ENCODE peak calls at places on chromosomes 6 and 20, in five cellular contexts. C is H9; V is pancreas; J is left ventricle myocardium inferior; S is CD8-positive, alpha-beta T cell. F is an unnamed sample. For H3K4me1, the result is how much of the 10 kb centered on the place peaks cover.

GRCh38 chr6:169409742-169410312 is 156.2 kb upstream of the THBS2 start:
- DNase-seq in C (no peak), J (no peak), S (no peak), V (no peak), F (no peak)

GRCh38 chr6:43703512-43704429 is 16.2 kb upstream of the MRPS18A start:
- DNase-seq in C (no peak), V (no peak), S (no peak), J (no peak), F (no peak)

GRCh38 chr6:32146687-32147086 is 5.1 kb downstream of the PRRT1 start:
- DNase-seq in C (no peak), V (no peak), S (no peak), J (no peak), F (no peak)

GRCh38 chr6:159969921-159970320 is 1.0 kb downstream of the IGF2R start:
- DNase-seq in S (no peak), V (no peak), J (no peak), C (no peak), F (no peak)

GRCh38 chr6:94622784-94623183 is 954.6 kb upstream of the MANEA start:
- DNase-seq in J (no peak), C (no peak), V (no peak), S (no peak), F (no peak)

GRCh38 chr6:22295145-22295544 is 1.7 kb downstream of the PRL start:
- DNase-seq in S (no peak), C (no peak), J (no peak), V (no peak), F (no peak)

GRCh38 chr20:35467339-35468224 is 12.2 kb downstream of the CEP250 start:
- DNase-seq in J (no peak), C (no peak), S (no peak), V (no peak), F (no peak)

GRCh38 chr6:7311171-7311570 is 1.8 kb downstream of the SSR1 start:
- DNase-seq in C (no peak), S (no peak), V (no peak), J (no peak), F (no peak)

GRCh38 chr6:26155066-26155925 is 68.1 kb downstream of the HFE start:
- DNase-seq in J (peak), S (no peak), V (peak), C (no peak), F (no peak)

GRCh38 chr6:397056-397455 is 5.5 kb downstream of the IRF4 start:
- DNase-seq in J (no peak), C (no peak), V (no peak), S (no peak), F (no peak)

GRCh38 chr6:7974932-7975763 is 64.6 kb upstream of the TXNDC5 start:
- DNase-seq in J (peak), V (peak), C (no peak), S (no peak), F (peak)

GRCh38 chr6:64301307-64302236 is 666.0 kb downstream of the PHF3 start:
- DNase-seq in V (no peak), S (no peak), C (no peak), J (no peak), F (no peak)

GRCh38 chr6:28880894-28881780 is 42.6 kb downstream of the TRIM27 start:
- DNase-seq in S (peak), C (peak), J (peak), V (peak), F (peak)

GRCh38 chr20:63382551-63383300 is 21.6 kb upstream of the CHRNA4 start:
- DNase-seq in S (no peak), V (no peak), C (no peak), J (no peak), F (no peak)

GRCh38 chr6:157629220-157629619 is 193.8 kb upstream of the SNX9 start:
- DNase-seq in V (no peak), J (no peak), C (no peak), S (no peak), F (no peak)

GRCh38 chr6:75934643-75935472 is 137.6 kb downstream of the IMPG1 start:
- DNase-seq in J (no peak), S (no peak), V (peak), C (peak), F (no peak)

GRCh38 chr6:77620290-77620882 is 32.5 kb upstream of the MEI4 start:
- DNase-seq in S (no peak), C (peak), J (no peak), V (no peak), F (no peak)

GRCh38 chr6:126396131-126396530 is 56.2 kb downstream of the CENPW start:
- DNase-seq in V (no peak), C (no peak), S (no peak), J (no peak), F (no peak)

GRCh38 chr6:151007069-151007468 is 141.6 kb downstream of the MTHFD1L start:
- DNase-seq in J (no peak), C (peak), V (no peak), S (no peak), F (no peak)

DNA sequence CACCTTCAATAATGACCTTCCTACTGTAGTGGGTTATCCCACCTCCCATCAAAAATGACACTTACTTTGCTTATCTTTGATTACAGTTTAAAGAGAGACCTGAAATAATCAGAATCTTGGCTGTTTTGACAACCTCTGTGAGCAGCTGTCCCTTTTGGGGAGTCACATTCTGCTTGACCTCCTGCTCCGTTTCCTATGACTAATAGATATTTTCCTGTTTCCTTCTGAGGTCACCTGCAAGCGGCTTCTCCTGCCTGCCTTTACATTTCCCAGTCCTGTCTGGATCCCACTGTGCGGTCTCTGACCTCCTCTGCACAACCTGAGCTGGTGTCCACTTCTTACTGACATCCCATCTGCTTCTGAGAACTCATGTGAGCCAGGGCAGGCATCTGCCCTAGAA is 54.2 kb downstream of the TRAM2 start:
- DNase-seq in C (no peak), S (no peak), J (no peak), V (no peak), F (no peak)
- H3K4me1 ChIP-seq in C (under half), S (under half), J (half or more), V (under half), F (under half)

GRCh38 chr20:4813839-4814695 is 92.4 kb downstream of the PRND start:
- DNase-seq in J (no peak), S (no peak), C (no peak), V (no peak), F (no peak)
- H3K27ac ChIP-seq in J (peak), S (peak), C (no peak), V (no peak), F (no peak)

DNA sequence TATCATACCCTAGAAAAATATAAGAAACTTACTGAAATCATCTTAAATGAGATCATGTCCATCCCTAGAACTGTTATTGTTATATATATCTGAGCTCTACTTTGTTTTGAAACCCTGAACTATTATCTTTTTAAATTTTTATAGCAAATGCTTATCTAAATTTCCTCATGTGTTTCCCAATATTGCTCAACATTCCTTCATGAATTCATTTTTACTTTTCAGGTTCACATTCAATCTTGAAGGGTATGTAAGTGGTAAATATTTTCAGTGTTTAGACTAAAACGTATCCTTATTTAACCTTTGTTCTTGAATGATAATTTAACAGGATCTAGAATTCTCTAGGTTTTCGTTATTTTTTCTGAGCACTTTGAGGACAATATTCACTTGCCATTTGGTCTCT is 23.9 kb downstream of the PDE7B start:
- DNase-seq in J (no peak), C (no peak), S (no peak), V (no peak), F (no peak)
- H3K4me1 ChIP-seq in J (under half), C (under half), S (under half), V (under half), F (under half)

GRCh38 chr6:30795549-30796293 is 51.4 kb upstream of the IER3 start:
- DNase-seq in S (no peak), C (no peak), J (no peak), V (no peak), F (no peak)

GRCh38 chr6:30801950-30802349 is 57.6 kb upstream of the IER3 start:
- DNase-seq in J (no peak), C (no peak), S (no peak), V (no peak), F (no peak)

GRCh38 chr6:30800876-30801275 is 56.5 kb upstream of the IER3 start:
- DNase-seq in C (no peak), J (no peak), V (no peak), S (no peak), F (no peak)

GRCh38 chr6:30798501-30798900 is 54.2 kb upstream of the IER3 start:
- DNase-seq in J (no peak), S (no peak), V (no peak), C (no peak), F (no peak)

GRCh38 chr6:30799210-30799609 is 54.9 kb upstream of the IER3 start:
- DNase-seq in S (no peak), J (no peak), V (no peak), C (no peak), F (no peak)
- H3K27ac ChIP-seq in S (no peak), J (peak), V (no peak), C (no peak), F (no peak)

GRCh38 chr20:25361287-25361683 is 29.4 kb downstream of the ABHD12 start:
- DNase-seq in V (no peak), S (no peak), C (no peak), J (no peak), F (no peak)
- H3K4me1 ChIP-seq in V (under half), S (under half), C (under half), J (under half), F (under half)

GRCh38 chr6:15911753-15912504 is 217.0 kb upstream of the MYLIP start:
- DNase-seq in V (no peak), J (no peak), S (no peak), C (peak), F (no peak)
- H3K27ac ChIP-seq in V (no peak), J (no peak), S (no peak), C (peak), F (no peak)

DNA sequence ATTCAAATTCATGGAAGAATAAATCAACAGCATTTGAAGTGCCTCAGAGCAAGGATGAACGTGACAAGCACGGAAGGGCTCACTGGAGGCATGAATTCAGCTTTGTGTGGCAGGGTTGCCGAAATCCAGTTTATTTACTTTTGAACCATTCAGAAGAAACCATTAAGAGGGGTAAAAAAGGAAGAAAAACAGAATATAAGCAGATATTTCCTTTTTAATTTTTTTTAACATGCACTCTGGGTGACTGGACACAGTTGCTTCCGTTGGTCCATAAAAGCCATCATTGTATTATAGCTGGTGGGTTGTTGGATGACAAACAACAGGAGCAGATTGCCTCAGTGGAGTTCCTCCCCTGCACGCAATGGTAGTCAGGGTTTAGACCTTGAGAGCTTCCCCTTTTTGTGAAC is 17.3 kb upstream of the SNRPB2 start:
- DNase-seq in V (no peak), J (no peak), S (no peak), C (no peak), F (no peak)
- H3K4me1 ChIP-seq in V (under half), J (under half), S (under half), C (under half), F (under half)

GRCh38 chr20:43842126-43843020 is 72.3 kb upstream of the TOX2 start:
- DNase-seq in J (no peak), V (no peak), S (no peak), C (no peak), F (no peak)

GRCh38 chr20:43843096-43843964 is 71.3 kb upstream of the TOX2 start:
- DNase-seq in J (no peak), C (no peak), S (no peak), V (no peak), F (no peak)

GRCh38 chr20:43843965-43844660 is 70.5 kb upstream of the TOX2 start:
- DNase-seq in C (no peak), S (no peak), V (no peak), J (no peak), F (no peak)

GRCh38 chr20:43846516-43846905 is 68.1 kb upstream of the TOX2 start:
- DNase-seq in S (no peak), V (no peak), J (no peak), C (no peak), F (no peak)

DNA sequence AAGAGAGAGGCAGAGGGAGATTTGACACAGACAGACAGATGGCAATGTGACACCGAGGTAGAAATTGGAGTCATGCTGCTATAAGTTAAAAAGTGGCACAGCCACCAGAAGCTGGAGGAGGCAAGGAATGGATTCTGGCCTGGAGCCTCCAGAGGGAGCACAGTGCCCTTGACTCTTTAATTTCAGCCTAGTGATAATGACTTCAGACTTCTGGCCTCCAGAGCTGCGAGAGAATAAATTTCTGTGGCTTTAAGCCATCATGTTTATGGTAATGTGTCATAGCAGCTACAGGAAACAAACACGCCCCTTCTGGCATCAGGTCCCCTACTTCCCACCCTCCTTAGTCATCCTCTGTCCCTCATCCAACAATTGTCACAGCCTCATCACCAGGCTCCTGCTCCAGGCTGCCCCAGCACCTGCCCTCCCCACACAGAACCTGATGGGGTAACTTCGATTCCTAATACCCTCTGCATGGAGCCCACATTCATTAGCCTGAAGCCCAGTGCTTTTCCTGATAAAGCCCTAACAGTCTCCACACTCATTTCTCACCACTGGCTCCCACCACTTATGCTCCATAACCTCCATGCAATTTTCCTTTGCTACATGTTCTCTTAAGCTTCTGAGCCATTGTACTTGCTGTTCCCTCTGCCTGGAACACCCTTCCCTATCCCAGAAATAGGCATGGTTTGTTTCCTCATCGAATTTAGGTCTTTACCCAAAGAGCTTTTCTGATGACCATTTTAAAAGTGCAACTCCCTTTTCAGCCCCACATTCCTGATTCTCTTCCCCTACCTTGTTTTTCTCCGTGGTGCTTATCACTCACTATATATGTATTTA is 69.7 kb upstream of the TOX2 start:
- DNase-seq in S (no peak), J (peak), C (no peak), V (no peak), F (no peak)
- H3K27ac ChIP-seq in S (no peak), J (peak), C (no peak), V (no peak), F (peak)

GRCh38 chr20:10671221-10671849 is 2.5 kb downstream of the JAG1 start:
- DNase-seq in J (peak), V (peak), S (no peak), C (peak), F (peak)

GRCh38 chr20:10671850-10672578 is 1.8 kb downstream of the JAG1 start:
- DNase-seq in J (peak), V (peak), C (peak), S (no peak), F (no peak)

GRCh38 chr20:10668677-10669368 is 5.0 kb downstream of the JAG1 start:
- DNase-seq in S (no peak), C (no peak), J (no peak), V (no peak), F (no peak)

GRCh38 chr20:10670521-10671220 is 3.1 kb downstream of the JAG1 start:
- DNase-seq in C (no peak), J (no peak), V (no peak), S (no peak), F (no peak)

DNA sequence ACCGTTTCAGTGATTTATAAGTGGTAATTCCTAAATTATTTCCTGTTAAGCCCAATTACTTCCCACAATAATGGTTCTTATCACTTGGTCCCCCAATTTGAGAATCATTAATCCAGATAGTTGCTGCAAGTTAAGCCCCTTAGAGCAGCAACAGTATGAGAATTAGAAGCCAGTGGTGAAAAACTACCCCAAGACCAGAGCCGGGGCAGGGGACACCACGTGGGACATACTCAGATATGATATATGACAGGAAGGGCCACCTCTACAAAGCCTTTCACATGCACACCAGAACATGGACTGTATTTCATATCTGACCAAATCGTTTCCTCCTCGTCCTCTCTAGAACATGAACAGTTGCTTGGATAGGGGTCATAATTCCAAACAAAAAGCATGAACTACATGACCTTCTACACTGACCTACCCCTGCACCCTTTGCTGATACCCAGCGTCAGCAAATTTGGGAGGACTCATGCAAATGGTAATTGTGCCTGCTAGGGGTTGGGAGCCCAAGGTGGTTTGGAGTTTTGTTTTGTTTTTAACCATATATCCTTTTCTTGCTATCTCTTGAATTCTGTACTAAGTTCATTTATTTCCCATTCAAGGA is 3.9 kb downstream of the JAG1 start:
- DNase-seq in V (no peak), C (no peak), J (no peak), S (no peak), F (no peak)
- H3K4me1 ChIP-seq in V (under half), C (under half), J (half or more), S (under half), F (half or more)

F was measured in thoracic aorta.